ENCODE peak calls at places on chromosome 11, in ten cellular contexts. Q is osteocyte, I is endothelial cell, T is choroid plexus epithelial cell, Z is GM10248, N is neural progenitor cell, V is astrocyte of the spinal cord, E is endodermal cell, M is psoas muscle, C is prostate gland. B is an unnamed sample.
A peak's percentile ranks its signal among the peaks of the same experiment; 100 is the strongest.

GRCh38 chr11:27282806-27283205 is 80.2 kb downstream of the CCDC34 start:
- DNase-seq in C (no peak), E (peak; percentile 74), I (no peak), Q (no peak), Z (no peak), M (no peak), N (peak; percentile 10), T (peak; percentile 58), V (peak; percentile 73), B (no peak)

GRCh38 chr11:42410251-42410956 is 901.4 kb upstream of the API5 start:
- DNase-seq in I (no peak), C (no peak), Q (no peak), V (no peak), E (no peak), N (no peak), M (no peak), T (no peak), Z (peak; percentile 3), B (no peak)

GRCh38 chr11:119773016-119773415 is 44.0 kb upstream of the NECTIN1 start:
- DNase-seq in N (no peak), Z (no peak), I (no peak), V (no peak), M (peak; percentile 4), E (no peak), C (no peak), T (no peak), Q (no peak), B (no peak)

GRCh38 chr11:34830648-34831047 is 85.5 kb downstream of the APIP start:
- DNase-seq in Q (no peak), C (no peak), M (no peak), Z (no peak), E (no peak), N (no peak), V (peak; percentile 15), I (no peak), T (peak; percentile 43), B (no peak)

GRCh38 chr11:20203836-20204235 is 43.6 kb upstream of the DBX1 start:
- DNase-seq in N (no peak), C (no peak), Z (no peak), I (no peak), E (no peak), M (no peak), T (no peak), Q (no peak), V (no peak), B (no peak)

GRCh38 chr11:20089796-20090653 is 70.2 kb downstream of the DBX1 start:
- DNase-seq in N (no peak), M (no peak), T (peak; percentile 53), V (peak; percentile 47), Z (no peak), Q (no peak), E (peak; percentile 30), C (no peak), I (no peak), B (no peak)

GRCh38 chr11:94219771-94220170 is 84.6 kb upstream of the IZUMO1R start:
- DNase-seq in T (no peak), N (no peak), Q (no peak), M (no peak), C (no peak), V (no peak), Z (no peak), E (peak; percentile 50), I (no peak), B (no peak)

GRCh38 chr11:35861191-35861590 is 82.7 kb upstream of the LDLRAD3 start:
- DNase-seq in M (no peak), V (no peak), Q (peak; percentile 80), I (no peak), E (no peak), N (no peak), T (no peak), Z (no peak), C (no peak), B (no peak)

GRCh38 chr11:3786781-3787428 is 10.4 kb downstream of the NUP98 start:
- DNase-seq in N (no peak), E (no peak), T (no peak), M (no peak), I (no peak), Z (no peak), Q (no peak), V (peak; percentile 41), C (no peak), B (no peak)

GRCh38 chr11:10893713-10894112 is 35.9 kb upstream of the ZBED5 start:
- DNase-seq in T (peak; percentile 79), Z (no peak), N (no peak), V (peak; percentile 62), M (no peak), E (no peak), C (no peak), Q (no peak), I (no peak), B (no peak)

GRCh38 chr11:83895516-83895915 is 609.3 kb upstream of the CCDC90B start:
- DNase-seq in N (peak; percentile 66), V (no peak), Q (no peak), I (peak; percentile 9), C (no peak), E (peak; percentile 47), M (no peak), Z (no peak), T (peak; percentile 2), B (no peak)

GRCh38 chr11:6096417-6096816 is 11.1 kb upstream of the OR56B4 start:
- DNase-seq in Q (no peak), N (no peak), C (no peak), T (no peak), M (no peak), Z (no peak), I (no peak), V (no peak), E (no peak), B (no peak)

GRCh38 chr11:78161937-78162336 is 22.5 kb upstream of the ALG8 start:
- DNase-seq in M (no peak), T (peak; percentile 53), C (no peak), Z (no peak), I (no peak), N (no peak), E (no peak), V (no peak), Q (no peak), B (no peak)

GRCh38 chr11:77066229-77067023 is at the start of gene CAPN5:
- DNase-seq in Z (peak; percentile 97), N (peak; percentile 98), I (peak; percentile 97), T (peak; percentile 96), E (peak; percentile 98), M (peak; percentile 96), C (peak; percentile 89), V (peak; percentile 93), Q (peak; percentile 98), B (peak; percentile 59)
- TF ChIP-seq CTCF in Z (peak; percentile 3), N (peak; percentile 50), I (peak; percentile 42), T (peak; percentile 51), E (peak; percentile 69), M (peak; percentile 17), C (peak; percentile 6), V (peak; percentile 35), Q (peak; percentile 37), B (no peak)

GRCh38 chr11:75244052-75244814 is 3.7 kb downstream of the TPBGL start:
- DNase-seq in N (no peak), M (no peak), Q (no peak), I (no peak), V (no peak), E (peak; percentile 37), T (no peak), Z (no peak), C (no peak), B (no peak)

GRCh38 chr11:75240381-75241035 is at the start of gene TPBGL:
- DNase-seq in Z (no peak), I (peak; percentile 30), M (no peak), N (peak; percentile 70), V (no peak), C (no peak), T (peak; percentile 21), Q (no peak), E (peak; percentile 81), B (no peak)

GRCh38 chr11:75242722-75243600 is 2.4 kb downstream of the TPBGL start:
- DNase-seq in M (no peak), T (no peak), Q (no peak), N (no peak), Z (no peak), C (no peak), E (peak; percentile 44), I (no peak), V (no peak), B (no peak)

GRCh38 chr11:75241036-75241905 is 697 bp downstream of the TPBGL start:
- DNase-seq in Z (peak; percentile 95), E (peak; percentile 97), C (peak; percentile 68), M (peak; percentile 91), N (peak; percentile 95), V (peak; percentile 76), T (peak; percentile 88), I (peak; percentile 98), Q (peak; percentile 98), B (peak; percentile 52)

GRCh38 chr11:75241906-75242644 is 1.5 kb downstream of the TPBGL start:
- DNase-seq in V (no peak), N (no peak), I (no peak), C (no peak), Q (no peak), Z (no peak), M (no peak), T (no peak), E (no peak), B (no peak)
- TF ChIP-seq CTCF in V (no peak), N (no peak), I (peak; percentile 11), C (no peak), Q (no peak), Z (no peak), M (no peak), T (no peak), E (no peak), B (no peak)

GRCh38 chr11:69186316-69187266 is 30.9 kb downstream of the SMIM38 start:
- DNase-seq in Z (no peak), N (peak; percentile 27), Q (no peak), T (no peak), V (no peak), M (no peak), I (no peak), C (no peak), E (no peak), B (no peak)
- TF ChIP-seq CTCF in Z (no peak), N (no peak), Q (no peak), T (no peak), V (no peak), M (no peak), I (no peak), C (no peak), E (peak; percentile 59), B (no peak)

DNA sequence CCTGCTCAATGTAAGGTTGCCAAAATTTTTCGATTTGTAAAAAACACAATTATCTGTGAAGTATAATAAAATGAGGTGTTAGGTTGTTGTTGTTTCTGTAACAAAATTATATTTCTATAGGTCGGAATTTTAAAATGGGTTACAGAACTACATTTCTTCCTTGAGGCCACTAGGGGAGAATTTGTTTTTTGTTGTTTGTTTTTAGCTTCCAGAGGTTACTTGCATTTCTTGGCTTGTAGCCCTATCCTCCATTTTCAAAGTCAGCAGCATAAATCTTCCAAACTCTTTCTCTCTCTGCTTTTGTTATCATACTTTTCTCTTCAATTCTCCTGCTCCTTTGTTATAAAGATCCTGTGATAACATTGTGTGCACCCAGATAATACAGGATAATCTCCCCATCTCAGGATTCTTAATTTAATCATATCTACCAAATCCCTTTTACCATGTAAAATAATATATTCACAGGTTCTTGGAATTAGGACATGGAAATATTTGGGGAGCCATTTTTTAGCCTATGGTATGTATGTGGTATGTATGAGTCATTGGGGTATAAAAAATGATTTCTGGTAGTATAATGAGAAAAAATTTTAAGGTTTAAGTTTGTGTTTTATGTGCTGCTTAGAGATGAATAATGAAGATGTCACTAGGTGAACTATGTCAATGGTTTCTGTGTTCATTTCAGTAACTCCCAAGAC is 9.4 kb upstream of the PATL1 start:
- DNase-seq in Q (no peak), M (no peak), E (no peak), N (no peak), T (peak; percentile 21), Z (no peak), I (no peak), V (no peak), C (no peak), B (no peak)
- TF ChIP-seq CTCF in Q (no peak), M (no peak), E (peak; percentile 34), N (no peak), T (no peak), Z (no peak), I (peak; percentile 34), V (no peak), C (no peak), B (no peak)

B was measured in omental fat pad.